ENCODE peak calls at places on chromosomes 7 and 10, in six cellular contexts. One of them, this sample, is unnamed. For H3K4me1, the result is how much of the 10 kb centered on the place peaks cover.

GRCh38 chr7:79608005-79608404 is 154.5 kb upstream of the MAGI2 start:
- DNase-seq in neuronal stem cell: no peak
- DNase-seq in fibroblast of lung: no peak
- DNase-seq in Karpas-422: no peak
- DNase-seq in IMR-90: no peak
- DNase-seq in neural progenitor cell: no peak
- DNase-seq in this sample: no peak

GRCh38 chr7:42227931-42228591 is 8.9 kb downstream of the GLI3 start:
- DNase-seq in neuronal stem cell: no peak
- DNase-seq in fibroblast of lung: peak
- DNase-seq in Karpas-422: no peak
- DNase-seq in IMR-90: peak
- DNase-seq in neural progenitor cell: peak
- DNase-seq in this sample: peak

GRCh38 chr7:12322287-12322902 is 81.3 kb downstream of the VWDE start:
- DNase-seq in neuronal stem cell: no peak
- DNase-seq in fibroblast of lung: peak
- DNase-seq in Karpas-422: peak
- DNase-seq in IMR-90: peak
- DNase-seq in neural progenitor cell: no peak
- DNase-seq in this sample: no peak

GRCh38 chr7:130429019-130429418 is 11.8 kb downstream of the CEP41 start:
- DNase-seq in neuronal stem cell: no peak
- DNase-seq in fibroblast of lung: no peak
- DNase-seq in Karpas-422: no peak
- DNase-seq in IMR-90: no peak
- DNase-seq in neural progenitor cell: no peak
- DNase-seq in this sample: no peak

GRCh38 chr7:36469236-36469635 is 79.6 kb downstream of the ANLN start:
- DNase-seq in neuronal stem cell: no peak
- DNase-seq in fibroblast of lung: no peak
- DNase-seq in Karpas-422: no peak
- DNase-seq in IMR-90: no peak
- DNase-seq in neural progenitor cell: no peak
- DNase-seq in this sample: no peak

GRCh38 chr10:30751678-30752331 is 122.3 kb upstream of the LYZL2 start:
- DNase-seq in neuronal stem cell: peak
- DNase-seq in fibroblast of lung: peak
- DNase-seq in Karpas-422: peak
- DNase-seq in IMR-90: peak
- DNase-seq in neural progenitor cell: peak
- DNase-seq in this sample: no peak

GRCh38 chr7:94231333-94231732 is 163.4 kb upstream of the COL1A2 start:
- DNase-seq in neuronal stem cell: no peak
- DNase-seq in fibroblast of lung: no peak
- DNase-seq in Karpas-422: no peak
- DNase-seq in IMR-90: no peak
- DNase-seq in neural progenitor cell: no peak
- DNase-seq in this sample: no peak

GRCh38 chr7:16728811-16729210 is 24.7 kb upstream of the TSPAN13 start:
- DNase-seq in neuronal stem cell: no peak
- DNase-seq in fibroblast of lung: no peak
- DNase-seq in Karpas-422: no peak
- DNase-seq in IMR-90: no peak
- DNase-seq in neural progenitor cell: no peak
- DNase-seq in this sample: no peak

GRCh38 chr10:77746313-77746712 is 108.7 kb upstream of the KCNMA1 start:
- DNase-seq in neuronal stem cell: no peak
- DNase-seq in fibroblast of lung: peak
- DNase-seq in Karpas-422: no peak
- DNase-seq in IMR-90: peak
- DNase-seq in neural progenitor cell: no peak
- DNase-seq in this sample: no peak

GRCh38 chr10:44571701-44572100 is 186.8 kb upstream of the CXCL12 start:
- DNase-seq in neuronal stem cell: no peak
- DNase-seq in fibroblast of lung: no peak
- DNase-seq in Karpas-422: no peak
- DNase-seq in IMR-90: peak
- DNase-seq in neural progenitor cell: no peak
- DNase-seq in this sample: no peak

GRCh38 chr10:88129013-88129412 is 265.6 kb downstream of the PTEN start:
- DNase-seq in neuronal stem cell: no peak
- DNase-seq in fibroblast of lung: no peak
- DNase-seq in Karpas-422: no peak
- DNase-seq in IMR-90: no peak
- DNase-seq in neural progenitor cell: no peak
- DNase-seq in this sample: no peak

GRCh38 chr7:154388412-154388811 is 336.2 kb downstream of the DPP6 start:
- DNase-seq in neuronal stem cell: no peak
- DNase-seq in fibroblast of lung: no peak
- DNase-seq in Karpas-422: no peak
- DNase-seq in IMR-90: no peak
- DNase-seq in neural progenitor cell: no peak
- DNase-seq in this sample: no peak

GRCh38 chr7:94436018-94436604 is 41.4 kb downstream of the COL1A2 start:
- DNase-seq in neuronal stem cell: peak
- DNase-seq in fibroblast of lung: peak
- DNase-seq in Karpas-422: peak
- DNase-seq in IMR-90: peak
- DNase-seq in neural progenitor cell: peak
- DNase-seq in this sample: no peak

GRCh38 chr10:73117976-73118743 is 7.9 kb downstream of the NUDT13 start:
- DNase-seq in neuronal stem cell: no peak
- DNase-seq in fibroblast of lung: peak
- DNase-seq in Karpas-422: peak
- DNase-seq in IMR-90: peak
- DNase-seq in neural progenitor cell: no peak
- DNase-seq in this sample: no peak

GRCh38 chr7:123054357-123055133 is 59.0 kb upstream of the TAS2R16 start:
- DNase-seq in neuronal stem cell: no peak
- DNase-seq in fibroblast of lung: no peak
- DNase-seq in Karpas-422: no peak
- DNase-seq in IMR-90: no peak
- DNase-seq in neural progenitor cell: peak
- DNase-seq in this sample: no peak

GRCh38 chr7:115499966-115500365 is 530.6 kb downstream of the TFEC start:
- DNase-seq in neuronal stem cell: no peak
- DNase-seq in fibroblast of lung: no peak
- DNase-seq in Karpas-422: no peak
- DNase-seq in IMR-90: peak
- DNase-seq in neural progenitor cell: no peak
- DNase-seq in this sample: no peak

GRCh38 chr7:12196386-12196785 is 14.7 kb upstream of the TMEM106B start:
- DNase-seq in neuronal stem cell: no peak
- DNase-seq in fibroblast of lung: no peak
- DNase-seq in Karpas-422: no peak
- DNase-seq in IMR-90: no peak
- DNase-seq in neural progenitor cell: no peak
- DNase-seq in this sample: no peak

GRCh38 chr10:132538031-132538789 is 623 bp downstream of the INPP5A start:
- DNase-seq in neuronal stem cell: no peak
- DNase-seq in fibroblast of lung: no peak
- DNase-seq in Karpas-422: no peak
- DNase-seq in IMR-90: no peak
- DNase-seq in neural progenitor cell: no peak
- DNase-seq in this sample: peak

GRCh38 chr10:8913720-8914119 is 859.2 kb downstream of the GATA3 start:
- DNase-seq in neuronal stem cell: no peak
- DNase-seq in fibroblast of lung: peak
- DNase-seq in Karpas-422: no peak
- DNase-seq in IMR-90: no peak
- DNase-seq in neural progenitor cell: no peak
- DNase-seq in this sample: no peak

DNA sequence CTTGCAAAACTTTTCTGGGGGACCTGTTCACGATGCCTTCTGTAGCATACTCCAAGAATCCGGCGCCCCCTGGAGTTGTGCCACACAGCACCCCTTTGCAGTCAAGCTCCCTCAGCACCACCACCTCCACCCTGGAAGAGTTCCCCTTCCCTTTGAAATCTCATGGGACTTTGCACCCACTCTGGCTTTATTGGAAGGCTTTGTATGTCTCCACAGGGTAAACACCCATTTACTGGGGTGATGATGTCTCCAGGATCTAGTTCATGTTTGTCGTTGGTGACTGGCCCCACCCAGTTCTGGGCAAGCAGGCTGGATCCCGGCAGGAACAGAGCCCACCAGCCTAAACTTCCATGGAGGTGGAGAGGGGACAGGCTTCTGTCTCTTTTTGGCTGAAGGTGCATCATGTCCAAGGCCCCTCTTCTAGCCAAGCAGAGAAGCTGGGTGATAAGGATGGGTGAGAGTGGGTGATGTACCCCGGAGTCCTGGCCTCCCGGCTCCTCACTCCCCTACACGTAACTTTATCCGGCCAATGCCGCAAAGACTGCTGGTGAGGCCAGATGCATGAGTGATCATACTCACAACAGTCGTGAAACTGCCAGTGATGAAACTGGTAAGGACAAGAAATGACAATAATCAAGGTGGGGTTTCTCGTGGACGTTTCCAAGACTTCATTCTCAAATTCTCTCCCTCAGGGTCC is 727 bp upstream of the CLDN4 start:
- DNase-seq in neuronal stem cell: no peak
- DNase-seq in fibroblast of lung: no peak
- DNase-seq in Karpas-422: no peak
- DNase-seq in IMR-90: no peak
- DNase-seq in neural progenitor cell: no peak
- DNase-seq in this sample: no peak
- H3K27ac ChIP-seq in neuronal stem cell: no peak
- H3K27ac ChIP-seq in fibroblast of lung: no peak
- H3K27ac ChIP-seq in Karpas-422: no peak
- H3K27ac ChIP-seq in IMR-90: no peak
- H3K27ac ChIP-seq in neural progenitor cell: no peak
- H3K27ac ChIP-seq in this sample: peak

DNA sequence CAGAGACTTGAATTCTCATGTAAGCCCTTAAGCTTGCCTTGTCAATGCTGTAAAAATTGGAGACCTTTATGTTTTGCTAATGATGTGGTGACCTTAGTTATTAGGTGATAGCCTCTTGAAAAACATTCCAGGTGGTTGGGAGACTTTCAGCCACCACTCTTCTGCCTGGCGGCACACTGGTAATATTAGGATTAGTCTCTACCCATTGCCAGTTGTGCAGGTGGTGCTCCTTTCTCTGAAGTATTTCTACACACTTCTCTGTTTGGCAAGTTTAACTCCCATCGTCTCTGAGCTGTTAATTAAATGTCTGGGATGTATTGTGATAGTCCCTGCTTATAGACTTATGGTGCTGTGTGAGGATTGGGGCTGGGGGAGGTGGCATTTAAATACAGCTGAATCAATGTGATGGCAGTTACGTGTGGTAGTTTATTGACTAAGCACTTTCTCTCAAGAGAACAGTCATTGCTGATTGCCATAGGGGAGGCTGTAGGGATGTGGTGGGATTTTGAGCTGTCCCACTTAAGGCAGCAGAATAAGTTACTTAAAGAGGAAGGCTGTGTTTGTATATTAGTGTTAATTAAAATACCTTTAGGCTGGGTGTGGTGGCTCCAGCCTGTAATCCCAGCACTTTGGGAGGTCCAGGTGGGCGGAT is 61.7 kb downstream of the DAGLB start:
- DNase-seq in neuronal stem cell: no peak
- DNase-seq in fibroblast of lung: no peak
- DNase-seq in Karpas-422: no peak
- DNase-seq in IMR-90: no peak
- DNase-seq in neural progenitor cell: no peak
- DNase-seq in this sample: no peak
- H3K4me1 ChIP-seq in neuronal stem cell: under half
- H3K4me1 ChIP-seq in fibroblast of lung: under half
- H3K4me1 ChIP-seq in Karpas-422: under half
- H3K4me1 ChIP-seq in IMR-90: under half
- H3K4me1 ChIP-seq in neural progenitor cell: under half
- H3K4me1 ChIP-seq in this sample: under half

GRCh38 chr10:130190737-130191115 is 54.5 kb downstream of the GLRX3 start:
- DNase-seq in neuronal stem cell: no peak
- DNase-seq in fibroblast of lung: no peak
- DNase-seq in Karpas-422: no peak
- DNase-seq in IMR-90: no peak
- DNase-seq in neural progenitor cell: no peak
- DNase-seq in this sample: no peak
- H3K9ac ChIP-seq in neuronal stem cell: peak
- H3K9ac ChIP-seq in fibroblast of lung: peak
- H3K9ac ChIP-seq in Karpas-422: no peak
- H3K9ac ChIP-seq in IMR-90: peak
- H3K9ac ChIP-seq in neural progenitor cell: no peak
- H3K9ac ChIP-seq in this sample: no peak

GRCh38 chr7:73892003-73892975 is 31.3 kb downstream of the TMEM270 start:
- DNase-seq in neuronal stem cell: no peak
- DNase-seq in fibroblast of lung: peak
- DNase-seq in Karpas-422: no peak
- DNase-seq in IMR-90: peak
- DNase-seq in neural progenitor cell: no peak
- DNase-seq in this sample: peak

GRCh38 chr7:73887762-73888161 is 26.8 kb downstream of the TMEM270 start:
- DNase-seq in neuronal stem cell: no peak
- DNase-seq in fibroblast of lung: no peak
- DNase-seq in Karpas-422: no peak
- DNase-seq in IMR-90: no peak
- DNase-seq in neural progenitor cell: no peak
- DNase-seq in this sample: no peak

GRCh38 chr7:73890541-73891147 is 29.7 kb downstream of the TMEM270 start:
- DNase-seq in neuronal stem cell: no peak
- DNase-seq in fibroblast of lung: no peak
- DNase-seq in Karpas-422: no peak
- DNase-seq in IMR-90: no peak
- DNase-seq in neural progenitor cell: no peak
- DNase-seq in this sample: no peak

GRCh38 chr7:73893342-73894101 is 32.6 kb downstream of the TMEM270 start:
- DNase-seq in neuronal stem cell: no peak
- DNase-seq in fibroblast of lung: peak
- DNase-seq in Karpas-422: no peak
- DNase-seq in IMR-90: peak
- DNase-seq in neural progenitor cell: no peak
- DNase-seq in this sample: peak

DNA sequence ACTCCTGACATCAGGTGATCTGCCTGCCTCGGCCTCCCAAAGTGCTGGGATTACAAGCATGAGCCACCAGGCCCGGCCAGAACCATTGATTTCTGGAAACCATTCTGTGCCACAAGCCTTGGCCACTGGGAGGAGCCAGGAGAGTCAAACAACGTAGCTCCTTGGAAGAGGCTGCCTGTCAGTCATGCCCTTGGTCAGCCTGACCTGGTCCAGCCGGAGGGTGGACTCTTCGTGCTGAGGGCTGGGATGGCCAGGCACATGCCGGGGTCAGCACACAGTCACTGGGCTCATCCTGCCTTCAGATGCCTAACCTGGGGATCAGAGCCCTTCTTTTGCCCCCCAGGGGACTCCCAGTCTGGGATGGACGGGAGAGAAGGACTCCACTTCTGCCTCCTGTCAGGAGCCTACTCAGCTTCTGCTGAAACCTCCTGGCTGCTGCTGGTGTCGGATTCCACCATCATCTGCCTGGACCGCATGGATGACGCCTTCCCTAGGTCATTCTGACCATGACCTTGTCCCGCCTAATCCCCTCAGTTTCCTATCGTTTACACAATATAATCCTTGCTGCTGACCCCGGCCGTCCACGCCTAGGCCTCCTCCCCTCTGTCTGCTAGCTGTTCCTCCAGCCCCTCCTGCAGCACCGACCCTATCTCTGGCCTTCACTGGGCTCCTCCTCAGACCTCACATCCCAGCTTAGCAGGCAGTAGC is 30.4 kb downstream of the TMEM270 start:
- DNase-seq in neuronal stem cell: no peak
- DNase-seq in fibroblast of lung: no peak
- DNase-seq in Karpas-422: no peak
- DNase-seq in IMR-90: peak
- DNase-seq in neural progenitor cell: peak
- DNase-seq in this sample: peak
- H3K27ac ChIP-seq in neuronal stem cell: no peak
- H3K27ac ChIP-seq in fibroblast of lung: peak
- H3K27ac ChIP-seq in Karpas-422: no peak
- H3K27ac ChIP-seq in IMR-90: peak
- H3K27ac ChIP-seq in neural progenitor cell: no peak
- H3K27ac ChIP-seq in this sample: no peak

GRCh38 chr7:24889611-24890010 is 90.4 kb downstream of the OSBPL3 start:
- DNase-seq in neuronal stem cell: no peak
- DNase-seq in fibroblast of lung: no peak
- DNase-seq in Karpas-422: no peak
- DNase-seq in IMR-90: no peak
- DNase-seq in neural progenitor cell: no peak
- DNase-seq in this sample: no peak
- H3K4me1 ChIP-seq in neuronal stem cell: under half
- H3K4me1 ChIP-seq in fibroblast of lung: under half
- H3K4me1 ChIP-seq in Karpas-422: half or more
- H3K4me1 ChIP-seq in IMR-90: under half
- H3K4me1 ChIP-seq in neural progenitor cell: under half
- H3K4me1 ChIP-seq in this sample: under half

This sample was measured in kidney.